ENCODE peak calls at places on chromosomes 5 and 9, in five cellular contexts. F is retinal pigment epithelial cell, V is tibial nerve, N is fibroblast of lung, T is upper lobe of right lung. K is an unnamed sample.

GRCh38 chr9:97904725-97905124 is 17.6 kb downstream of the TRMO start:
- DNase-seq in F (no peak), T (no peak), N (no peak), V (no peak), K (no peak)

GRCh38 chr5:31470608-31471007 is 61.3 kb downstream of the DROSHA start:
- DNase-seq in N (peak), F (no peak), V (peak), T (no peak), K (peak)

GRCh38 chr9:29332789-29333188 is 1759.5 kb upstream of the C9orf72 start:
- DNase-seq in T (no peak), V (no peak), F (peak), N (peak), K (peak)

GRCh38 chr9:32968101-32969011 is 33.1 kb downstream of the APTX start:
- DNase-seq in T (no peak), N (peak), V (peak), F (no peak), K (peak)

GRCh38 chr5:180618830-180619562 is 27.7 kb upstream of the SCGB3A1 start:
- DNase-seq in T (no peak), F (peak), V (no peak), N (peak), K (peak)

GRCh38 chr9:122900791-122901190 is 4.4 kb downstream of the RC3H2 start:
- DNase-seq in T (no peak), N (peak), F (no peak), V (no peak), K (peak)

GRCh38 chr5:139061856-139062255 is 136.3 kb downstream of the SIL1 start:
- DNase-seq in F (peak), T (no peak), V (no peak), N (no peak), K (peak)

GRCh38 chr5:95712347-95712958 is 18.7 kb upstream of the RHOBTB3 start:
- DNase-seq in T (no peak), F (no peak), V (no peak), N (peak), K (peak)

GRCh38 chr5:375336-375920 is 53.9 kb downstream of the AHRR start:
- DNase-seq in N (no peak), F (no peak), V (no peak), T (peak), K (no peak)

GRCh38 chr5:131218392-131218791 is 45.5 kb upstream of the CDC42SE2 start:
- DNase-seq in F (no peak), N (peak), V (no peak), T (no peak), K (peak)

GRCh38 chr5:96781031-96781733 is 26.6 kb downstream of the ERAP1 start:
- DNase-seq in N (peak), F (peak), T (no peak), V (no peak), K (peak)

GRCh38 chr9:113992994-113993393 is 85.1 kb downstream of the AMBP start:
- DNase-seq in V (no peak), N (no peak), F (no peak), T (no peak), K (no peak)

GRCh38 chr5:68928617-68929302 is 165.1 kb upstream of the SLC30A5 start:
- DNase-seq in V (no peak), T (no peak), F (no peak), N (no peak), K (no peak)

GRCh38 chr5:33679791-33680190 is 212.0 kb downstream of the ADAMTS12 start:
- DNase-seq in V (no peak), F (no peak), T (no peak), N (peak), K (no peak)

GRCh38 chr5:16953729-16954128 is 17.6 kb upstream of the MYO10 start:
- DNase-seq in V (no peak), F (no peak), T (no peak), N (no peak), K (no peak)

GRCh38 chr9:127568971-127569818 is 42.9 kb upstream of the STXBP1 start:
- DNase-seq in T (peak), N (peak), F (no peak), V (peak), K (peak)

GRCh38 chr5:135364416-135365262 is 34.4 kb downstream of the MACROH2A1 start:
- DNase-seq in V (no peak), F (no peak), N (no peak), T (no peak), K (no peak)

DNA sequence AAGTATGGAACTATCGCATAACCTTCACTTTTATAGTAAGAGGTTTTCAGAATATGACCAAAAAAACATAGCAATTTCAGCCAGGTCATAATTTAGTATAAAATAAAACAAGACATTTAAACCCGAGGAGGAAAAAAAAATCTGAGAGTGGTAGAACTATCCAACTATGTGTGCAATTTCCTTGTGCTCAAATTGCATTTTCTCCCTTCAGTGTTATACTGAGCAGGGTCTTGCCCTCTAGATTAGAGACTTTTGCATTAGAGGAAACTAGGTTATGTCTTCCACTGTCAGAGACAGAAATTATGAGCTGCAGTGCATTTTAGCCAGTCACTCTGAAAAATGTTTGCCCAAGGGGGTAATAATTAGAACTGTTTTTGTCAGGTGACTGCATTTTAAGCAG is 330.6 kb downstream of the NR2F1-AS1 start:
- DNase-seq in N (no peak), F (no peak), T (no peak), V (no peak), K (peak)
- H3K4me3 ChIP-seq in N (peak), F (peak), T (peak), V (peak), K (peak)

DNA sequence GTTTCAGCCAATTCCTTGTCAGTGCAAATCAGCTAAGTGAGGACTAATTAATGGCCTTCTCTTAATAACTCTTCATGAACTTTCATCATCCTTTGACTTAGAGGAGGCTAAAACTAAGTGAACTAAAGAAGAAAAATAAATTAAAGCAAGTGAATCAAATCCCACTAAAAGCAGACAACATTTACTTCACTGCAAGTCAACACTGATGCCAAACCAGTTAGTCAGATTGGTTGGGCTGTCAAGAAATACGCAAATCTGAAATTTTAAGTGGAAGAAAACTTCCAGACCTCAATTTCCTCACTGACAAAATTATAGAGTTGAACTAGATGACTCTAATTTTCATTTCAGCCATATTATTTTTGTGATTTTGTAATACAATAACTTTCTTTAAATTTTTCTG is 137.2 kb upstream of the PRLR start:
- DNase-seq in V (no peak), T (no peak), N (no peak), F (no peak), K (no peak)
- TF ChIP-seq CTCF in V (no peak), T (no peak), N (no peak), F (no peak), K (no peak)

GRCh38 chr5:36066540-36067210 is at the start of gene UGT3A2:
- DNase-seq in F (no peak), N (no peak), T (no peak), V (no peak), K (no peak)
- H3K4me3 ChIP-seq in F (peak), N (no peak), T (no peak), V (no peak), K (no peak)

DNA sequence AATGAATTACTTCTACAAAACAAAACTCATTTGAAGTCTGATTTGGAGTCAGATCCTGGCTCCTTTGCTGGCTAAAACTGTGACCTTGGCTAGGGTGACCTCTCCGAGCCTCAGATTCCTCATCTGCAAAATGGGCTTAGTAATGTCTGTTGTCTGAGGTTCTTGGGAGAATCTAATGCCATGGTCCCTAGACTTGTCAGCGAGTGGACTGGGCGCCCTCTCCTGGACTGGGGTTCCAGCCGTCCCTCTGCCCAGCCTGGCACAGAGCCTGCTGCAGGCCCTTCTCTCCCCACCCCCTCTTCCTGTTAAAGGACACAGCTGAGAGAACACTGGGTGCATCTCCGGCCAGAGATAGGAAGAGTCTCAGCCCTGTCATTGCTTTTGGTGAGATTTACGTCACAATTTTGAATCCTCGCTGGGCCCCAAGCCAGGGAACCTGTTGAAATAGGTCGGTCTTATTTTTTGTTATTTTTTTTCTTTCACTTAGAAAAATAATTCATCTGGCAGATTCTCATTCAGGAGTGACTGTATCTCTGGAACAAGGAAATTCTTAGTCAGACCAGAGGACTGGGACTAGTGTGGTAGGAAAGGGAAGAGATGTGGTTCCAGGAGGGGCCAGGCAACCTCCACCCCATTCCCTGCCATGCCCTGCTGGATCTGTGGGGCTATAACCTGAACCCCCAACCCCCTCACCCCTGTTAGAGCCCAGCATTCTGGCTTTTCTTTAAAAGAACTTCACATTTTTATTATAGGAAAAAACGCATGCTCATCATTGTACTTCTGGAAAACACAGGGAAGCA is 48.2 kb upstream of the RPL26L1 start:
- DNase-seq in N (peak), T (peak), F (no peak), V (peak), K (peak)
- TF ChIP-seq CTCF in N (peak), T (peak), F (peak), V (no peak), K (peak)

GRCh38 chr5:176646707-176647029 is 616 bp upstream of the TSPAN17 start:
- DNase-seq in F (no peak), N (no peak), V (no peak), T (no peak), K (no peak)
- H3K4me3 ChIP-seq in F (peak), N (peak), V (peak), T (peak), K (peak)

GRCh38 chr9:125145425-125145824 is 2.1 kb upstream of the SCAI start:
- DNase-seq in V (no peak), F (no peak), N (peak), T (no peak), K (peak)
- TF ChIP-seq CTCF in V (no peak), F (no peak), N (no peak), T (no peak), K (no peak)

GRCh38 chr9:120710110-120710981 is 3.9 kb downstream of the MEGF9 start:
- DNase-seq in F (no peak), V (no peak), N (peak), T (no peak), K (peak)
- H3K4me3 ChIP-seq in F (peak), V (peak), N (peak), T (peak), K (no peak)

K was measured in choroid plexus epithelial cell.